ENCODE peak calls at places on chromosome 18, in six cellular contexts. B is IMR-90, S is transverse colon, R is right lobe of liver, G is sigmoid colon, P is heart left ventricle. C is an unnamed sample.
A peak's percentile ranks its signal among the peaks of the same experiment; 100 is the strongest.

GRCh38 chr18:44107187-44107586 is 573.5 kb upstream of the SETBP1 start:
- DNase-seq in S (no peak), R (no peak), B (no peak), G (no peak), P (no peak), C (no peak)

GRCh38 chr18:76445275-76445674 is 49.8 kb downstream of the ZNF516 start:
- DNase-seq in R (no peak), B (peak; percentile 84), G (no peak), P (no peak), S (no peak), C (no peak)

GRCh38 chr18:3803350-3803749 is 353.4 kb downstream of the TGIF1 start:
- DNase-seq in B (no peak), S (no peak), R (no peak), P (no peak), G (no peak), C (no peak)

GRCh38 chr18:77321823-77322805 is 72.5 kb downstream of the GALR1 start:
- DNase-seq in S (peak; percentile 37), R (peak; percentile 83), B (no peak), P (no peak), G (no peak), C (no peak)

GRCh38 chr18:34661464-34662087 is 48.5 kb upstream of the DTNA start:
- DNase-seq in P (no peak), B (peak; percentile 51), G (no peak), R (no peak), S (no peak), C (no peak)

GRCh38 chr18:44729631-44730101 is 49.0 kb downstream of the SETBP1 start:
- DNase-seq in S (no peak), P (no peak), G (no peak), R (no peak), B (peak; percentile 79), C (peak; percentile 78)

GRCh38 chr18:60266558-60266957 is 106.0 kb downstream of the MC4R start:
- DNase-seq in S (no peak), P (no peak), R (no peak), B (no peak), G (no peak), C (no peak)

GRCh38 chr18:79385326-79385725 is 10.4 kb upstream of the NFATC1 start:
- DNase-seq in R (no peak), B (no peak), G (no peak), P (no peak), S (no peak), C (peak; percentile 32)

GRCh38 chr18:31301201-31301655 is 16.7 kb upstream of the DSG1 start:
- DNase-seq in G (no peak), R (no peak), B (peak; percentile 7), P (no peak), S (no peak), C (no peak)

GRCh38 chr18:3816601-3817363 is 366.8 kb downstream of the TGIF1 start:
- DNase-seq in P (no peak), S (no peak), G (no peak), R (no peak), B (peak; percentile 99), C (no peak)

GRCh38 chr18:12474876-12475275 is 67.1 kb downstream of the PRELID3A start:
- DNase-seq in G (no peak), P (no peak), R (no peak), S (no peak), B (peak; percentile 26), C (no peak)

GRCh38 chr18:4605222-4605621 is 150.1 kb upstream of the DLGAP1 start:
- DNase-seq in G (no peak), R (no peak), P (no peak), B (no peak), S (no peak), C (no peak)

GRCh38 chr18:51211552-51211951 is 14.1 kb upstream of the MEX3C start:
- DNase-seq in S (peak; percentile 13), B (peak; percentile 59), R (no peak), G (no peak), P (peak; percentile 60), C (no peak)

GRCh38 chr18:1665064-1665463 is 760.4 kb downstream of the ADCYAP1 start:
- DNase-seq in S (no peak), B (no peak), P (no peak), R (no peak), G (no peak), C (no peak)

GRCh38 chr18:67385455-67385854 is 131.1 kb downstream of the DSEL start:
- DNase-seq in B (peak; percentile 47), P (no peak), R (no peak), G (no peak), S (no peak), C (no peak)

GRCh38 chr18:49447810-49448745 is 12.4 kb downstream of the DYM start:
- DNase-seq in G (no peak), S (peak; percentile 21), P (no peak), B (peak; percentile 70), R (no peak), C (no peak)

GRCh38 chr18:14026199-14026598 is 106.0 kb downstream of the ZNF519 start:
- DNase-seq in S (no peak), G (no peak), P (no peak), R (no peak), B (no peak), C (no peak)

GRCh38 chr18:494602-494983 is 5.9 kb downstream of the COLEC12 start:
- DNase-seq in P (no peak), S (no peak), R (no peak), B (peak; percentile 94), G (no peak), C (no peak)

GRCh38 chr18:79856119-79857080 is 58.7 kb downstream of the KCNG2 start:
- DNase-seq in S (no peak), G (no peak), R (peak; percentile 27), P (no peak), B (peak; percentile 25), C (peak; percentile 75)

GRCh38 chr18:33729556-33729955 is 151.5 kb downstream of the ASXL3 start:
- DNase-seq in B (no peak), R (no peak), P (no peak), G (no peak), S (no peak), C (no peak)

GRCh38 chr18:13137041-13137938 is 81.3 kb upstream of the LDLRAD4 start:
- DNase-seq in G (no peak), P (peak; percentile 84), S (peak; percentile 45), B (no peak), R (peak; percentile 72), C (peak; percentile 91)

GRCh38 chr18:12308386-12309100 is 502 bp downstream of the TUBB6 start:
- DNase-seq in R (no peak), B (peak; percentile 88), S (peak; percentile 75), P (peak; percentile 91), G (peak; percentile 95), C (peak; percentile 87)

GRCh38 chr18:27263369-27263768 is 78.3 kb upstream of the CHST9 start:
- DNase-seq in R (no peak), S (no peak), P (no peak), G (no peak), B (no peak), C (no peak)

GRCh38 chr18:3458952-3459853 is 9.2 kb downstream of the TGIF1 start:
- DNase-seq in G (no peak), B (peak; percentile 74), R (no peak), S (no peak), P (no peak), C (no peak)

GRCh38 chr18:985301-985700 is 80.6 kb downstream of the ADCYAP1 start:
- DNase-seq in P (no peak), G (no peak), B (no peak), S (no peak), R (no peak), C (no peak)

GRCh38 chr18:24602156-24602555 is 141.7 kb downstream of the HRH4 start:
- DNase-seq in R (no peak), P (no peak), G (no peak), B (no peak), S (no peak), C (no peak)

GRCh38 chr18:30446605-30447004 is 595.9 kb downstream of the DSC3 start:
- DNase-seq in S (no peak), G (no peak), P (no peak), B (no peak), R (no peak), C (no peak)

GRCh38 chr18:37332764-37333420 is 232.7 kb downstream of the CELF4 start:
- DNase-seq in R (no peak), P (no peak), S (no peak), G (no peak), B (no peak), C (no peak)

GRCh38 chr18:57839942-57840381 is 36.8 kb upstream of the ATP8B1 start:
- DNase-seq in S (no peak), P (no peak), G (no peak), R (no peak), B (peak; percentile 92), C (no peak)

GRCh38 chr18:49813071-49813320 is 337 bp downstream of the ACAA2 start:
- DNase-seq in R (peak; percentile 65), B (peak; percentile 28), P (peak; percentile 73), S (peak; percentile 43), G (peak; percentile 71), C (peak; percentile 85)

GRCh38 chr18:55322176-55322735 is 265.7 kb downstream of the TCF4 start:
- DNase-seq in P (peak; percentile 89), G (peak; percentile 96), R (peak; percentile 62), B (peak; percentile 96), S (peak; percentile 75), C (peak; percentile 93)
- TF ChIP-seq POLR2A in P (peak; percentile 75), G (peak; percentile 26), R (peak; percentile 21), B (peak; percentile 21), S (peak; percentile 71), C (peak; percentile 88)

GRCh38 chr18:62967089-62967488 is 251.7 kb downstream of the PHLPP1 start:
- DNase-seq in G (no peak), P (no peak), S (no peak), B (no peak), R (no peak), C (no peak)

GRCh38 chr18:62963522-62963921 is 248.2 kb downstream of the PHLPP1 start:
- DNase-seq in P (no peak), S (no peak), B (peak; percentile 4), R (no peak), G (no peak), C (no peak)

GRCh38 chr18:62959481-62959880 is 244.1 kb downstream of the PHLPP1 start:
- DNase-seq in R (no peak), G (no peak), P (no peak), S (no peak), B (peak; percentile 59), C (no peak)

GRCh38 chr18:62964432-62964831 is 249.1 kb downstream of the PHLPP1 start:
- DNase-seq in G (no peak), R (no peak), P (no peak), B (no peak), S (no peak), C (no peak)
- H3K36me3 ChIP-seq in G (no peaks in the 10 kb centered on the region), R (peaks cover 19% of the 10 kb centered on the region), P (peaks cover 28% of the 10 kb centered on the region), B (peaks cover 2% of the 10 kb centered on the region), S (no peaks in the 10 kb centered on the region), C (peaks cover 14% of the 10 kb centered on the region)

GRCh38 chr18:22084547-22084946 is 84.8 kb upstream of the GATA6 start:
- DNase-seq in R (peak; percentile 76), B (no peak), P (no peak), G (no peak), S (peak; percentile 82), C (no peak)
- TF ChIP-seq POLR2A in R (peak; percentile 50), B (no peak), P (no peak), G (no peak), S (peak; percentile 41), C (no peak)

DNA sequence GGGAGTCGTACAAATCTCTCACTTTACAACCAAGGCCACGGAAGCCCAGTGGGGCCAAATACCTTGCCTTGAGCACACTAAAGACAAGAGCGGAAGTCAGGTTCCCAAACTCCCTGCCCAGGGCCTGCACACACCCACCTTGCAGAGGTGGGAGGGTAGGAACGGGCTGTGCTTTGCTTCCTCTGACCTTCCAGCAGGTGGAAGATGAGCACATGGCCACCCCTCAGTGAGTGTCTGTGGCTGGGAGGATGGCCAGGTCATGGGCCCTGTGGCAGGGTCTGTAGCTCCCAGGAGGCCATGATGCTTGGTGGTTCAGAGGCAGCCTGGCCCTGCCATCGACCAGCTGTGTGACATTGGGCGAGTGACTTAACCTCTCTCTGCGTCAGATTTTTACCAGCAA is 218.2 kb downstream of the ZBTB7C start:
- DNase-seq in R (no peak), B (no peak), P (no peak), G (no peak), S (no peak), C (no peak)
- H3K36me3 ChIP-seq in R (no peaks in the 10 kb centered on the region), B (no peaks in the 10 kb centered on the region), P (no peaks in the 10 kb centered on the region), G (no peaks in the 10 kb centered on the region), S (no peaks in the 10 kb centered on the region), C (no peaks in the 10 kb centered on the region)